ENCODE peak calls at places on chromosome 7, in five cellular contexts. M is natural killer cell, C is cardiac fibroblast, L is brain microvascular endothelial cell, Y is cardiac muscle cell. J is an unnamed sample.
A peak's percentile ranks its signal among the peaks of the same experiment; 100 is the strongest.

GRCh38 chr7:40520986-40521738 is 386.4 kb downstream of the SUGCT start:
- DNase-seq in M (no peak), C (no peak), L (no peak), Y (no peak), J (no peak)

GRCh38 chr7:82194011-82194410 is 249.6 kb downstream of the CACNA2D1 start:
- DNase-seq in M (no peak), C (peak; percentile 66), L (peak; percentile 60), Y (peak; percentile 54), J (no peak)

GRCh38 chr7:30470163-30470770 is 8.3 kb downstream of the NOD1 start:
- DNase-seq in M (no peak), C (peak; percentile 61), L (peak; percentile 43), Y (peak; percentile 56), J (no peak)

GRCh38 chr7:155450828-155451521 is 7.0 kb upstream of the EN2 start:
- DNase-seq in M (no peak), C (no peak), L (no peak), Y (no peak), J (no peak)

GRCh38 chr7:107994366-107994765 is 8.6 kb downstream of the LAMB1 start:
- DNase-seq in M (no peak), C (no peak), L (no peak), Y (peak; percentile 56), J (no peak)

GRCh38 chr7:140475747-140476333 is 3.5 kb downstream of the MKRN1 start:
- DNase-seq in M (no peak), C (peak; percentile 58), L (peak; percentile 38), Y (peak; percentile 53), J (no peak)

GRCh38 chr7:22109761-22110160 is 164.1 kb upstream of the CDCA7L start:
- DNase-seq in M (no peak), C (peak; percentile 63), L (peak; percentile 9), Y (peak; percentile 57), J (no peak)

GRCh38 chr7:106603300-106603699 is 57.7 kb downstream of the CCDC71L start:
- DNase-seq in M (no peak), C (no peak), L (no peak), Y (no peak), J (no peak)

GRCh38 chr7:79598351-79598750 is 144.9 kb upstream of the MAGI2 start:
- DNase-seq in M (no peak), C (no peak), L (no peak), Y (no peak), J (no peak)

GRCh38 chr7:106757846-106758245 is 96.9 kb upstream of the CCDC71L start:
- DNase-seq in M (no peak), C (peak; percentile 47), L (no peak), Y (peak; percentile 76), J (no peak)

GRCh38 chr7:69893915-69894314 is 295.6 kb downstream of the AUTS2 start:
- DNase-seq in M (no peak), C (peak; percentile 18), L (no peak), Y (peak; percentile 42), J (no peak)
- TF ChIP-seq CTCF in M (no peak), C (peak; percentile 25), L (peak; percentile 48), Y (peak; percentile 40), J (no peak)

GRCh38 chr7:95396136-95397032 is at the start of gene PON3:
- DNase-seq in M (no peak), C (peak; percentile 10), L (no peak), Y (peak; percentile 40), J (peak; percentile 16)
- TF ChIP-seq CTCF in M (no peak), C (peak; percentile 20), L (peak; percentile 48), Y (peak; percentile 52), J (no peak)

GRCh38 chr7:96772295-96772694 is 62.6 kb upstream of the SEM1 start:
- DNase-seq in M (no peak), C (no peak), L (no peak), Y (no peak), J (no peak)

GRCh38 chr7:96781919-96782318 is 72.3 kb upstream of the SEM1 start:
- DNase-seq in M (no peak), C (no peak), L (no peak), Y (no peak), J (no peak)

GRCh38 chr7:96773483-96773882 is 63.8 kb upstream of the SEM1 start:
- DNase-seq in M (no peak), C (no peak), L (no peak), Y (no peak), J (no peak)

GRCh38 chr7:96775046-96775445 is 65.4 kb upstream of the SEM1 start:
- DNase-seq in M (no peak), C (no peak), L (no peak), Y (no peak), J (no peak)

DNA sequence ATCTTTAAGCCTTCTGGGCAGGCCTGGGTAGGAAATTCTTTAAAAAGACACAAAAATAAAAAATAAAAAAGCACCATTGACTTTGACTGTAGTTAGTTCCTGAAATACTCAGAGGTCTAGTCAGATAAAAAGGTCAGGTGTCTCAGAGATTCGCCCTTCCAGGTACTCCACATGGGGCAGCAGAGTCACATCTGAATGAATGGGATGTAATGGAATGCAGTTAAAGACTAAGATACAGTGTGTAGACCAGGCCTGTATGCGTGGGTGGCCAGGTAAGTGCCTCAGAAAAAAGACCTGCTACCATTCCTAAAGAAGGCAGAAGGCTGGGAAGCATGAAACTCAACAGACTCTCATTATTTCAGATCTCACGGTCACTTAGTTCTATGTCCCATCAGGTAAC is 68.6 kb upstream of the SEM1 start:
- DNase-seq in M (no peak), C (no peak), L (no peak), Y (no peak), J (no peak)
- TF ChIP-seq CTCF in M (no peak), C (no peak), L (peak; percentile 23), Y (no peak), J (no peak)

GRCh38 chr7:34655384-34655783 is 2.6 kb upstream of the NPSR1 start:
- DNase-seq in M (no peak), C (no peak), L (no peak), Y (no peak), J (no peak)
- TF ChIP-seq CTCF in M (no peak), C (no peak), L (no peak), Y (no peak), J (no peak)

GRCh38 chr7:92461027-92462003 is 14.0 kb downstream of the GATAD1 start:
- DNase-seq in M (no peak), C (peak; percentile 64), L (peak; percentile 30), Y (peak; percentile 69), J (no peak)
- TF ChIP-seq CTCF in M (peak; percentile 57), C (peak; percentile 82), L (peak; percentile 88), Y (peak; percentile 82), J (no peak)

GRCh38 chr7:45069444-45070253 is 19.1 kb downstream of the NACAD start:
- DNase-seq in M (no peak), C (no peak), L (no peak), Y (no peak), J (no peak)
- TF ChIP-seq CTCF in M (no peak), C (no peak), L (peak; percentile 14), Y (no peak), J (no peak)

GRCh38 chr7:268991-269390 is 21.0 kb upstream of the FOXL3 start:
- DNase-seq in M (no peak), C (no peak), L (no peak), Y (no peak), J (no peak)

GRCh38 chr7:264541-265191 is 25.3 kb upstream of the FOXL3 start:
- DNase-seq in M (no peak), C (no peak), L (no peak), Y (no peak), J (no peak)

GRCh38 chr7:265192-265997 is 24.6 kb upstream of the FOXL3 start:
- DNase-seq in M (no peak), C (no peak), L (no peak), Y (no peak), J (no peak)

GRCh38 chr7:265998-266850 is 23.7 kb upstream of the FOXL3 start:
- DNase-seq in M (no peak), C (no peak), L (no peak), Y (no peak), J (no peak)

DNA sequence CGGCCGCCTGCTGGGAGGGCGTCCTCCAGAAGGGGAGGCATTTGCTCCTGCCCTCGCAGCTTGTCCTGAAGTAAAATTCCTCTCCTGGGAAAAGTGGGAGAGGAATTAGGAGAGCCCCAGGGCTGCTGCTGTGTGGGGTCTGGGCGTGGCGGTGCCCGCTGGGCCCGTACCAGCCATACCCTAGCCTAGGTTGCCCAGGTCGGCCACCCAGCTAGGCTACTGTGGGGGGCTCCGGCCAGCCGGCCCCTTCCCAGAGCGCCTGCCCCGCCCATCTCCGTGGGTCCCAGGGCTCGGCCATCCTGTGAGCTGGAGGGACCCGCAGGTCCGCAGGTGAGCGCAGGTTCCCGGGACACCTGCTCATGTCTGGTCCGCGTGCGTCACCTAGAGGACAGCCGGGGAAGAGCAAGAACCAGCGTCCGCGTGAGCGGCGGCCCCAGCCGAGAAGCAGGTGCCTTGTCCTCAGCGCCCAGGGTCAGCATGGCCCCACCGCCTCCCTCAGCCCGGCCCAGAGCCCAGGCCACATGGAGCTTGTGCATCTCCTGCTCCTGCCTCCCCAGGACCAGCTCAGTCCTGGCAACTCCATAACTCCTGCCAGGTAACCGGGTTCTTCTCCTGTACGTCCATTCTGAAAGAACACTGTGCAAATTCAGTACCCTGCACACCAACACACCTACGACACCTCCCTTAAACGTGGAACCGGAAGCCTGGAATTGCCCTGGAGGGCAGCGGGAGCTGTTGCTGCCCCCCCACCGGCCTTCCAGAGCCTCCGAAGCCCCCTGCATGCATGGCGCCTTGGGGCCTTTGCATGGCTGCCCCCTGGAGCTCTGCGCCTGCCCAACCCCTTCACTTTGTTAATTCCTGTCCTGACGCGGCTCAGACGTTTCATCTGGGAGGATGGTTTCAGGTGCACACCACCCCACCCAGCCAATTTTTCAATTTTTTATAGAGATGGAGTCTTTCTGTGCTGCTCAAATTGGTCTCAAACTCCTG is 22.8 kb upstream of the FOXL3 start:
- DNase-seq in M (no peak), C (no peak), L (no peak), Y (no peak), J (no peak)
- TF ChIP-seq CTCF in M (no peak), C (peak; percentile 9), L (peak; percentile 31), Y (peak; percentile 10), J (no peak)

GRCh38 chr7:134040988-134041387 is 86.2 kb upstream of the LRGUK start:
- DNase-seq in M (no peak), C (no peak), L (no peak), Y (no peak), J (no peak)
- TF ChIP-seq CTCF in M (no peak), C (no peak), L (no peak), Y (no peak), J (no peak)